ENCODE peak calls at places on chromosomes 4 and X, in four cellular contexts. S is mesenchymal stem cell, X is H1, R is H9. E is an unnamed sample.

GRCh38 chr4:121696641-121697461 is at the start of gene ANXA5:
- DNase-seq in S (peak; percentile 90), X (no peak), R (peak; percentile 83), E (peak; percentile 75)

GRCh38 chr4:153676984-153677383 is 7.1 kb upstream of the TLR2 start:
- DNase-seq in S (peak; percentile 18), X (no peak), R (no peak), E (no peak)

GRCh38 chr4:25913056-25913850 is 767 bp upstream of the SMIM20 start:
- DNase-seq in R (no peak), X (no peak), S (no peak), E (no peak)

GRCh38 chr4:137065306-137065705 is 467.0 kb downstream of the PCDH18 start:
- DNase-seq in X (no peak), R (no peak), S (peak; percentile 69), E (no peak)

GRCh38 chrX:131828482-131828881 is 194.6 kb upstream of the STK26 start:
- DNase-seq in R (no peak), S (no peak), X (no peak), E (no peak)

GRCh38 chrX:4547218-4547836 is 833.9 kb upstream of the PRKX start:
- DNase-seq in S (peak; percentile 32), X (no peak), R (peak; percentile 61), E (peak; percentile 46)

GRCh38 chrX:12758291-12758690 is 32.9 kb upstream of the PRPS2 start:
- DNase-seq in S (no peak), X (no peak), R (no peak), E (no peak)

GRCh38 chr4:175253184-175253902 is 335.2 kb downstream of the ADAM29 start:
- DNase-seq in R (peak; percentile 31), X (no peak), S (peak; percentile 3), E (no peak)

GRCh38 chrX:80879143-80879542 is 69.5 kb upstream of the BRWD3 start:
- DNase-seq in S (no peak), R (no peak), X (no peak), E (no peak)

GRCh38 chr4:25743971-25744370 is 88.3 kb downstream of the SLC34A2 start:
- DNase-seq in S (no peak), R (no peak), X (no peak), E (no peak)

GRCh38 chrX:97763391-97763790 is 879.7 kb downstream of the RPA4 start:
- DNase-seq in X (no peak), R (no peak), S (no peak), E (no peak)

GRCh38 chr4:185567828-185568442 is 32.6 kb upstream of the PDLIM3 start:
- DNase-seq in X (no peak), R (no peak), S (peak; percentile 96), E (no peak)

GRCh38 chrX:120741452-120741851 is 111.6 kb upstream of the C1GALT1C1 start:
- DNase-seq in S (no peak), X (no peak), R (no peak), E (no peak)

GRCh38 chr4:77007358-77008230 is 58.0 kb downstream of the SEPTIN11 start:
- DNase-seq in X (no peak), R (no peak), S (peak; percentile 87), E (no peak)

GRCh38 chr4:111618908-111619307 is 526.3 kb upstream of the FAM241A start:
- DNase-seq in S (no peak), R (no peak), X (no peak), E (no peak)

GRCh38 chr4:140943486-140943885 is 187.3 kb upstream of the TBC1D9 start:
- DNase-seq in X (no peak), R (no peak), S (no peak), E (no peak)

GRCh38 chr4:112029642-112030235 is 115.5 kb upstream of the FAM241A start:
- DNase-seq in S (no peak), X (no peak), R (no peak), E (no peak)

GRCh38 chrX:136115124-136115908 is 32.0 kb upstream of the FHL1 start:
- DNase-seq in R (no peak), X (no peak), S (no peak), E (no peak)

GRCh38 chr4:34196375-34196774 is 2047.9 kb downstream of the ARAP2 start:
- DNase-seq in X (no peak), R (no peak), S (no peak), E (no peak)

GRCh38 chr4:91527056-91527455 is 776.7 kb upstream of the GRID2 start:
- DNase-seq in S (no peak), R (no peak), X (no peak), E (no peak)

GRCh38 chrX:17375361-17375630 is 296 bp downstream of the NHS start:
- DNase-seq in X (no peak), R (peak; percentile 49), S (no peak), E (no peak)

GRCh38 chrX:119237526-119238035 is 1.5 kb downstream of the PGRMC1 start:
- DNase-seq in S (no peak), X (no peak), R (no peak), E (no peak)

GRCh38 chr4:80507507-80507906 is 172.0 kb downstream of the CFAP299 start:
- DNase-seq in X (no peak), S (no peak), R (no peak), E (no peak)

GRCh38 chr4:109562457-109563237 is 2.6 kb downstream of the MCUB start:
- DNase-seq in X (no peak), R (no peak), S (no peak), E (peak; percentile 9)

GRCh38 chrX:63764946-63765345 is 20.1 kb downstream of the ARHGEF9 start:
- DNase-seq in X (no peak), S (no peak), R (no peak), E (no peak)

GRCh38 chrX:132071260-132071659 is 48.2 kb downstream of the STK26 start:
- DNase-seq in X (no peak), S (peak; percentile 21), R (no peak), E (no peak)

GRCh38 chr4:8559524-8560264 is 20.5 kb upstream of the GPR78 start:
- DNase-seq in S (no peak), X (no peak), R (no peak), E (no peak)
- H2BK12ac ChIP-seq in S (no peak overlapping the region), X (no peak overlapping the region), R (no peak overlapping the region), E (no peak overlapping the region)

GRCh38 chr4:156523492-156523891 is 448.1 kb downstream of the PDGFC start:
- DNase-seq in S (no peak), X (no peak), R (no peak), E (no peak)
- H3K23ac ChIP-seq in S (no peak overlapping the region), X (no peak overlapping the region), R (no peak overlapping the region), E (no peak overlapping the region)

GRCh38 chr4:11698846-11699590 is 270.3 kb upstream of the HS3ST1 start:
- DNase-seq in X (no peak), S (peak; percentile 38), R (no peak), E (no peak)
- H2BK15ac ChIP-seq in X (no peak overlapping the region), S (no peak overlapping the region), R (no peak overlapping the region), E (no peak overlapping the region)

GRCh38 chr4:8227771-8228318 is 28.8 kb downstream of the SH3TC1 start:
- DNase-seq in S (no peak), R (no peak), X (no peak), E (no peak)

GRCh38 chr4:8225290-8225625 is 26.2 kb downstream of the SH3TC1 start:
- DNase-seq in R (no peak), S (no peak), X (no peak), E (no peak)

GRCh38 chr4:8227201-8227770 is 28.2 kb downstream of the SH3TC1 start:
- DNase-seq in S (no peak), X (no peak), R (no peak), E (no peak)

GRCh38 chr4:8224596-8225289 is 25.7 kb downstream of the SH3TC1 start:
- DNase-seq in X (no peak), S (no peak), R (no peak), E (no peak)

DNA sequence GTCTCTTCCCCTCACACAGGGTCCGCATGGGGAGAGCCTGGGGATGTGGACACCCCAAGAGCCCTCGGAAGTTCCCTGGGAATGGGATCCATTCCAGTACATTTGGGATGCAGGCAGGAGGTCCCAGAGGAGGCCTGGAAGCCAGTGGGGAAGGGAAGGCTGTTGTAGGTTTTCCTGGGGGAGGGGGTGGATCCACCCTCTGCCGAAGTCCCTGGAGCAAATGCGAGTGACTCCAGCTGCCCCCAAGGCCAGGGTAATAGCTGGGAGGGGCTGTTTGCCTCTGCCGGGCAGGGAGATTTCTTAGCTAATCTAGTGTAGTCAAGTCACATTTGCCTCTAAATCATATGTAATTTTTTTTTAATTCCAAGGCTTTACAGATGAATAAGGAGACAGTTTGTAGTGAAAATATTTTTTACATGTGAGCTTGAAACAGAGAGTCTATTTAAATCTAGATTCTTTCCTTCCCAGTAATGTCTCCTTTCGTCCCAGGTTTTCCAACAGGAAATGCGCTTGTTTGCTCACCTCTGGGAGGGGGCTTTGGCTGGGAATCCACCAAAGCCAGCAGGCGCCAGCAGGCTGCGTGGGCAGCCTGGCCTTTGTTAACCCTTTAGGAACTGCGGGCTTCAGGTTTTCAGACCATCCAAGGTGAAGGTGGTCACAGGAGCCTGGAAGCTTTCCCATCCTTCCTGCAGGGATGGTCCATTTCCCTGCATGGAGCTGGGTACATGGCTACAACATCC is 26.8 kb downstream of the SH3TC1 start:
- DNase-seq in R (peak; percentile 52), X (no peak), S (no peak), E (no peak)
- H2BK12ac ChIP-seq in R (no peak overlapping the region), X (peak overlapping the region; percentile 90), S (no peak overlapping the region), E (no peak overlapping the region)

DNA sequence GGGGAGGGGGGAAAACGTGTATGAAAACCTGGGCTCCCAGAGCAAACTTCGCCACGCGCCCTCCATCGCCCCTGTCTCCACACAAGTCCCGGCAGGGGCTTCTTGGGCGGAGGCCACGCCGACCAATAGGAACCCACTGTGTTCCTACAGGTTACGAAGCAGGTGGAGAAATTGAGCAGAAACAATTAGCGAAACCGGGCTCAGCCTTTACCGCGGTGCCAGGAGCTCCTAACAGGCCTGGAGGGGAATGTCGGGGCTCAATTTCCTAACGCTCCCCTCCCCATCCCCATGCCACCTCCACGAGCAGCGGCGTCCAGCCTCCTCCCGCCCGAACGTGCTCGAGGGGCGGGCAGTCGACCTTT is 582 bp upstream of the KIT start:
- DNase-seq in R (peak; percentile 70), X (no peak), S (no peak), E (no peak)
- H3K23ac ChIP-seq in R (no peak overlapping the region), X (no peak overlapping the region), S (no peak overlapping the region), E (peak overlapping the region; percentile 76)

GRCh38 chrX:149848855-149849254 is 32.1 kb upstream of the MAGEA8 start:
- DNase-seq in R (no peak), S (no peak), X (no peak), E (no peak)
- H2BK15ac ChIP-seq in R (no peak overlapping the region), S (no peak overlapping the region), X (no peak overlapping the region), E (no peak overlapping the region)

GRCh38 chr4:127782275-127783025 is at the start of gene HSPA4L:
- DNase-seq in R (no peak), X (no peak), S (peak; percentile 85), E (peak; percentile 32)
- H2BK12ac ChIP-seq in R (no peak within 1 kb of the TSS), X (peak within 1 kb of the TSS; percentile 93), S (no peak within 1 kb of the TSS), E (no peak within 1 kb of the TSS)

E was measured in neuronal stem cell.